ENCODE peak calls at places on chromosomes 3 and 15, in four cellular contexts. One of them, this sample, is unnamed.

GRCh38 chr3:52851348-52851747 is 16.5 kb upstream of the MUSTN1 start:
- DNase-seq in endothelial cell: peak
- DNase-seq in activated T-cell treated with anti-CD3 and anti-CD28 coated beads, Interleukin-2, amount 50 U/mL, for 72 hours: peak
- DNase-seq in AG04450: peak
- DNase-seq in this sample: peak

GRCh38 chr3:142501004-142501926 is 53.4 kb upstream of the XRN1 start:
- DNase-seq in endothelial cell: no peak
- DNase-seq in activated T-cell treated with anti-CD3 and anti-CD28 coated beads, Interleukin-2, amount 50 U/mL, for 72 hours: no peak
- DNase-seq in AG04450: peak
- DNase-seq in this sample: no peak

GRCh38 chr15:69628256-69629093 is 175.9 kb downstream of the RPLP1 start:
- DNase-seq in endothelial cell: no peak
- DNase-seq in activated T-cell treated with anti-CD3 and anti-CD28 coated beads, Interleukin-2, amount 50 U/mL, for 72 hours: no peak
- DNase-seq in AG04450: no peak
- DNase-seq in this sample: no peak

GRCh38 chr15:90262426-90262825 is 3.0 kb upstream of the NGRN start:
- DNase-seq in endothelial cell: no peak
- DNase-seq in activated T-cell treated with anti-CD3 and anti-CD28 coated beads, Interleukin-2, amount 50 U/mL, for 72 hours: no peak
- DNase-seq in AG04450: no peak
- DNase-seq in this sample: no peak

GRCh38 chr3:29932662-29933316 is 651.9 kb downstream of the RBMS3 start:
- DNase-seq in endothelial cell: no peak
- DNase-seq in activated T-cell treated with anti-CD3 and anti-CD28 coated beads, Interleukin-2, amount 50 U/mL, for 72 hours: no peak
- DNase-seq in AG04450: no peak
- DNase-seq in this sample: no peak

GRCh38 chr3:110995461-110996226 is 76.0 kb upstream of the NECTIN3 start:
- DNase-seq in endothelial cell: no peak
- DNase-seq in activated T-cell treated with anti-CD3 and anti-CD28 coated beads, Interleukin-2, amount 50 U/mL, for 72 hours: no peak
- DNase-seq in AG04450: no peak
- DNase-seq in this sample: no peak

GRCh38 chr15:58515807-58516206 is 84.0 kb downstream of the LIPC start:
- DNase-seq in endothelial cell: no peak
- DNase-seq in activated T-cell treated with anti-CD3 and anti-CD28 coated beads, Interleukin-2, amount 50 U/mL, for 72 hours: peak
- DNase-seq in AG04450: no peak
- DNase-seq in this sample: no peak

GRCh38 chr3:101303089-101303731 is 17.2 kb downstream of the IMPG2 start:
- DNase-seq in endothelial cell: no peak
- DNase-seq in activated T-cell treated with anti-CD3 and anti-CD28 coated beads, Interleukin-2, amount 50 U/mL, for 72 hours: no peak
- DNase-seq in AG04450: peak
- DNase-seq in this sample: no peak

GRCh38 chr3:117191245-117191644 is 481.7 kb downstream of the TUSC7 start:
- DNase-seq in endothelial cell: no peak
- DNase-seq in activated T-cell treated with anti-CD3 and anti-CD28 coated beads, Interleukin-2, amount 50 U/mL, for 72 hours: no peak
- DNase-seq in AG04450: no peak
- DNase-seq in this sample: no peak

GRCh38 chr15:86384191-86384590 is 304.5 kb downstream of the AGBL1 start:
- DNase-seq in endothelial cell: no peak
- DNase-seq in activated T-cell treated with anti-CD3 and anti-CD28 coated beads, Interleukin-2, amount 50 U/mL, for 72 hours: no peak
- DNase-seq in AG04450: no peak
- DNase-seq in this sample: no peak

GRCh38 chr3:9732080-9732752 is 681 bp downstream of the BRPF1 start:
- DNase-seq in endothelial cell: peak
- DNase-seq in activated T-cell treated with anti-CD3 and anti-CD28 coated beads, Interleukin-2, amount 50 U/mL, for 72 hours: peak
- DNase-seq in AG04450: no peak
- DNase-seq in this sample: no peak

GRCh38 chr3:43105224-43105596 is 669 bp downstream of the POMGNT2 start:
- DNase-seq in endothelial cell: no peak
- DNase-seq in activated T-cell treated with anti-CD3 and anti-CD28 coated beads, Interleukin-2, amount 50 U/mL, for 72 hours: peak
- DNase-seq in AG04450: no peak
- DNase-seq in this sample: no peak

GRCh38 chr15:67070150-67070549 is 4.7 kb downstream of the SMAD3 start:
- DNase-seq in endothelial cell: no peak
- DNase-seq in activated T-cell treated with anti-CD3 and anti-CD28 coated beads, Interleukin-2, amount 50 U/mL, for 72 hours: no peak
- DNase-seq in AG04450: no peak
- DNase-seq in this sample: no peak

GRCh38 chr3:38738630-38739395 is 77.2 kb downstream of the SCN10A start:
- DNase-seq in endothelial cell: peak
- DNase-seq in activated T-cell treated with anti-CD3 and anti-CD28 coated beads, Interleukin-2, amount 50 U/mL, for 72 hours: peak
- DNase-seq in AG04450: no peak
- DNase-seq in this sample: peak

GRCh38 chr15:40323953-40324937 is 753 bp downstream of the INAFM2 start:
- DNase-seq in endothelial cell: no peak
- DNase-seq in activated T-cell treated with anti-CD3 and anti-CD28 coated beads, Interleukin-2, amount 50 U/mL, for 72 hours: peak
- DNase-seq in AG04450: no peak
- DNase-seq in this sample: no peak

GRCh38 chr3:186493507-186493906 is 50.7 kb downstream of the CRYGS start:
- DNase-seq in endothelial cell: no peak
- DNase-seq in activated T-cell treated with anti-CD3 and anti-CD28 coated beads, Interleukin-2, amount 50 U/mL, for 72 hours: no peak
- DNase-seq in AG04450: peak
- DNase-seq in this sample: no peak